ENCODE peak calls at places on chromosomes 12 and 14, in nine cellular contexts. T is heart left ventricle; N is lower lobe of right lung; D is thoracic aorta; V is IMR-90; Y is pancreas; H is WERI-Rb-1; S is CD8-positive, alpha-beta T cell; A is A549. M is an unnamed sample. For H3K9me3, the result is how much of the 10 kb centered on the place peaks cover.

GRCh38 chr12:58530421-58531067 is 389.8 kb downstream of the LRIG3 start:
- DNase-seq in D (no peak), A (no peak), N (no peak), T (no peak), H (no peak), S (no peak), V (peak), Y (no peak), M (no peak)

GRCh38 chr14:72793154-72793725 is 100.7 kb downstream of the DPF3 start:
- DNase-seq in S (no peak), N (no peak), V (no peak), T (no peak), Y (no peak), A (no peak), D (no peak), H (peak), M (no peak)

GRCh38 chr12:1920971-1921370 is 2.5 kb upstream of the CACNA2D4 start:
- DNase-seq in H (no peak), N (peak), V (no peak), A (no peak), Y (no peak), T (peak), S (peak), D (no peak), M (peak)

GRCh38 chr12:113244015-113244983 is 23.0 kb downstream of the TPCN1 start:
- DNase-seq in T (peak), D (no peak), Y (peak), H (no peak), V (no peak), N (peak), A (no peak), S (no peak), M (no peak)

GRCh38 chr12:114700392-114701103 is 16.6 kb upstream of the TBX3 start:
- DNase-seq in H (no peak), S (no peak), T (no peak), V (no peak), Y (no peak), D (no peak), A (no peak), N (no peak), M (no peak)

GRCh38 chr12:46379352-46379751 is 6.8 kb upstream of the SLC38A2 start:
- DNase-seq in A (no peak), S (no peak), Y (no peak), N (no peak), D (no peak), H (no peak), T (no peak), V (no peak), M (no peak)

GRCh38 chr12:131330106-131330820 is 376.6 kb downstream of the ADGRD1 start:
- DNase-seq in H (no peak), V (no peak), D (no peak), S (no peak), T (no peak), Y (no peak), A (no peak), N (no peak), M (no peak)

GRCh38 chr14:92458959-92459478 is 54.6 kb upstream of the RIN3 start:
- DNase-seq in V (no peak), Y (no peak), S (no peak), A (no peak), T (no peak), H (no peak), N (no peak), D (no peak), M (no peak)

GRCh38 chr14:41662780-41663477 is 56.3 kb downstream of the LRFN5 start:
- DNase-seq in H (no peak), A (no peak), Y (no peak), S (no peak), D (no peak), V (no peak), T (no peak), N (no peak), M (no peak)

GRCh38 chr12:32964981-32965585 is 68.5 kb upstream of the PKP2 start:
- DNase-seq in Y (no peak), H (no peak), A (no peak), T (no peak), N (no peak), V (no peak), D (no peak), S (no peak), M (no peak)

GRCh38 chr12:124972211-124972610 is 16.7 kb downstream of the DHX37 start:
- DNase-seq in D (no peak), H (no peak), A (no peak), T (no peak), S (no peak), V (no peak), Y (no peak), N (no peak), M (no peak)

GRCh38 chr14:90645842-90646443 is 170.3 kb downstream of the TTC7B start:
- DNase-seq in A (peak), N (no peak), D (no peak), T (no peak), H (no peak), Y (no peak), V (peak), S (no peak), M (no peak)

GRCh38 chr14:103372017-103372416 is 13.2 kb upstream of the MARK3 start:
- DNase-seq in S (no peak), D (no peak), T (no peak), H (no peak), Y (no peak), A (no peak), V (no peak), N (no peak), M (no peak)

GRCh38 chr12:91870872-91871707 is 274.6 kb downstream of the BTG1 start:
- DNase-seq in A (no peak), Y (no peak), N (no peak), V (no peak), H (no peak), S (no peak), T (no peak), D (no peak), M (no peak)

GRCh38 chr12:124493809-124494750 is 73.3 kb downstream of the NCOR2 start:
- DNase-seq in S (no peak), T (no peak), Y (no peak), N (no peak), D (no peak), A (no peak), V (no peak), H (no peak), M (no peak)

GRCh38 chr12:114685869-114686268 is 1.9 kb upstream of the TBX3 start:
- DNase-seq in V (peak), D (no peak), N (no peak), A (no peak), Y (no peak), T (no peak), S (no peak), H (no peak), M (no peak)

GRCh38 chr12:83826112-83826511 is 1086.5 kb downstream of the SLC6A15 start:
- DNase-seq in V (peak), Y (peak), N (no peak), H (peak), D (no peak), A (no peak), S (no peak), T (peak), M (no peak)

GRCh38 chr14:68636597-68636996 is 156.3 kb downstream of the ZFP36L1 start:
- DNase-seq in T (no peak), V (no peak), A (no peak), S (peak), H (no peak), N (no peak), D (no peak), Y (no peak), M (no peak)

GRCh38 chr14:68633131-68633991 is 159.5 kb downstream of the ZFP36L1 start:
- DNase-seq in S (peak), N (no peak), V (no peak), H (no peak), A (no peak), Y (no peak), T (peak), D (no peak), M (no peak)

GRCh38 chr14:68637106-68638021 is 155.5 kb downstream of the ZFP36L1 start:
- DNase-seq in H (no peak), T (peak), V (peak), N (no peak), A (no peak), D (no peak), S (peak), Y (no peak), M (no peak)

GRCh38 chr14:68634346-68634745 is 158.5 kb downstream of the ZFP36L1 start:
- DNase-seq in N (no peak), V (no peak), S (peak), T (no peak), A (no peak), H (peak), D (no peak), Y (no peak), M (no peak)

DNA sequence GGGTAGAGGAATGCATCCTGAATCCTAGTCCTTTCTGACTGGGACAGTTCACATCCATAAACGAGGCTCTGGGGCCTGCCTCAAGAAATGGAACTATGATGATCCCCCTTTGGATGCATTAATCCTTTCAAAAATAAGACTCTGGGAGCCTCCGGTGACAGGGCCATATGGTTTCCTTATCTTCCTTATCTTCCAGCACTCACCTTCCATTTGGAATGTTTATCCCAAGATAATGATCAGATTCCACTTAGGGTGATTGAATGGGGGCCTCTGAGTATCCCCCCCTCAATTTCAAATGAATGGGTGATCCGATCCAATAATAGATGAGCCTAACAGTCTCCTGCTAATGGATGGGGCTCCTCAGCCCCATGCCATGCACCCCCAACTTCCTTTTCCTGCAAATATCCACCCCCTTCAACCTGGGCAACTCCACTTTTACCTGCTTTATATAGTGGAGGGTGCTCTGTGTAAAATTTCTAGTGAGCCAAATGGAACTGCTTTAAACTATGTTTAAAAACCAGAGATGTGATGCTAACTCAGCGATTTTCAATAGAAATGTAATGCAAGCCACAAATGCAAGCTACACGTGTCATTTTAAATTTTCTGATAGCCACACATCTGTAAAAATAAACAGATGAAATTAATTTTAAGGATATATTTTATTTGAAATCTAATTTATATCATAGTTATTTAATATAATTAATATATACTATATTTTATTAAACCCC is 157.8 kb downstream of the ZFP36L1 start:
- DNase-seq in H (peak), A (no peak), T (no peak), D (no peak), S (peak), N (no peak), Y (no peak), V (no peak), M (no peak)
- H3K27ac ChIP-seq in H (peak), A (peak), T (peak), D (no peak), S (no peak), N (peak), Y (no peak), V (no peak), M (no peak)

DNA sequence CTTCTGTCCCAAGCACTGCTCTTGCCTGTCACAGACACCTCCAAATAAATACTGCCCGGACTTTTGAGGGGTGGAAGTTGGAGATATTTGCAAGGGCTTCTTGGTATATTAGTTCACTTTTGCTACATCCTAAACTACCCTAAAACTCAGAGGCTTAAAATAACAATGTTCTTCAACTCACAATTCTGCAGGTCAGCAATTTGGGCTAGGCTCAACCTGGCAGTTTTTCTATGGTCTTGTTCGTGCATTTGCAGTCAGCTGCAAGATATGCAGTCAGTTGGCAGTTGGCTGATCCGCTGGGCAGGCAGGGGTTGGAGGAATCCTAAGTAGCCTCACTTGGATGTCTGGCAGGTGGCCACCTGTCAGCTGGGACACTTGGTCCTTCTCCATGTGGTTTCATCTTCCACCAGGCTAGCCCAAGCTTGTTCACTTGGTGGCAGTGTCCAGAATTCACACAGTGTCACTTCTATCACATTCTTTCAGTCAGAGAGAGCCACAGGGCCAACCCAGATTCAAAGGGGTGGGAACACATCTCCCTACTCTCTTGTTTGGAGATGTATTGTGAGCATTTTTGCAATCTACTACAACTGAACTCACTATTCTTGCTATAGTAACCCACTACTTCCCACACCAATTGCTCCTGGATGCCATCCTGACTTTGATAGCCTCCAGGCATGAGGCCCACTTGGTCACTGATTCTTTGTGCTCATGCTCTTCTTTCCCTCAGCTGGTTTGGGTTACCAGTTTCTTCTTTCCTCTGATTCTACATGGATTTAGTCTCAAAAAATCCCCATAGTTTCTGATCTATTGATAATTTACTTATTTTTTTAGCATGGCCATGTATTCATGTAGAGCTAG is 27.8 kb upstream of the CAPRIN2 start:
- DNase-seq in S (no peak), A (no peak), H (no peak), Y (no peak), N (no peak), V (no peak), D (no peak), T (peak), M (no peak)
- H3K9me3 ChIP-seq in S (under half), A (under half), H (under half), Y (under half), N (under half), V (under half), D (under half), T (under half), M (under half)

GRCh38 chr12:69566603-69567002 is 18.7 kb upstream of the CCT2 start:
- DNase-seq in T (no peak), S (no peak), V (no peak), A (no peak), D (no peak), N (no peak), Y (no peak), H (no peak), M (no peak)
- TF ChIP-seq CTCF in T (no peak), S (no peak), V (no peak), A (no peak), D (no peak), N (no peak), Y (no peak), H (peak), M (no peak)

GRCh38 chr14:94014375-94014774 is 11.8 kb upstream of the OTUB2 start:
- DNase-seq in Y (no peak), V (no peak), T (no peak), N (no peak), A (no peak), H (no peak), D (no peak), S (no peak), M (no peak)
- H3K27ac ChIP-seq in Y (no peak), V (no peak), T (no peak), N (no peak), A (no peak), H (no peak), D (no peak), S (no peak), M (no peak)